ENCODE peak calls at places on chromosomes 5 and 9, in six cellular contexts. One of them, this sample, is unnamed.
A peak's percentile ranks its signal among the peaks of the same experiment; 100 is the strongest.

GRCh38 chr5:115369430-115370144 is 73.1 kb upstream of the CCDC112 start:
- DNase-seq in CD8-positive, alpha-beta T cell: no peak
- DNase-seq in mesothelial cell of epicardium: no peak
- DNase-seq in NB4: no peak
- DNase-seq in fibroblast of mammary gland: no peak
- DNase-seq in fibroblast of the aortic adventitia: no peak
- DNase-seq in this sample: no peak

GRCh38 chr5:54743997-54744788 is 226.6 kb downstream of the SNX18 start:
- DNase-seq in CD8-positive, alpha-beta T cell: peak; percentile 29
- DNase-seq in mesothelial cell of epicardium: no peak
- DNase-seq in NB4: peak; percentile 80
- DNase-seq in fibroblast of mammary gland: peak; percentile 96
- DNase-seq in fibroblast of the aortic adventitia: peak; percentile 97
- DNase-seq in this sample: no peak

GRCh38 chr9:69149321-69149807 is 24.7 kb upstream of the TJP2 start:
- DNase-seq in CD8-positive, alpha-beta T cell: no peak
- DNase-seq in mesothelial cell of epicardium: peak; percentile 36
- DNase-seq in NB4: no peak
- DNase-seq in fibroblast of mammary gland: peak; percentile 65
- DNase-seq in fibroblast of the aortic adventitia: peak; percentile 83
- DNase-seq in this sample: no peak

GRCh38 chr9:126663661-126664072 is 49.9 kb downstream of the LMX1B start:
- DNase-seq in CD8-positive, alpha-beta T cell: no peak
- DNase-seq in mesothelial cell of epicardium: no peak
- DNase-seq in NB4: no peak
- DNase-seq in fibroblast of mammary gland: no peak
- DNase-seq in fibroblast of the aortic adventitia: peak; percentile 10
- DNase-seq in this sample: no peak

GRCh38 chr9:136681945-136682699 is 5.1 kb downstream of the AGPAT2 start:
- DNase-seq in CD8-positive, alpha-beta T cell: no peak
- DNase-seq in mesothelial cell of epicardium: no peak
- DNase-seq in NB4: no peak
- DNase-seq in fibroblast of mammary gland: no peak
- DNase-seq in fibroblast of the aortic adventitia: no peak
- DNase-seq in this sample: no peak

GRCh38 chr9:4365055-4365454 is 65.2 kb upstream of the GLIS3 start:
- DNase-seq in CD8-positive, alpha-beta T cell: no peak
- DNase-seq in mesothelial cell of epicardium: no peak
- DNase-seq in NB4: no peak
- DNase-seq in fibroblast of mammary gland: no peak
- DNase-seq in fibroblast of the aortic adventitia: no peak
- DNase-seq in this sample: no peak

GRCh38 chr5:92627186-92627585 is 953.8 kb downstream of the NR2F1-AS1 start:
- DNase-seq in CD8-positive, alpha-beta T cell: no peak
- DNase-seq in mesothelial cell of epicardium: no peak
- DNase-seq in NB4: no peak
- DNase-seq in fibroblast of mammary gland: no peak
- DNase-seq in fibroblast of the aortic adventitia: no peak
- DNase-seq in this sample: no peak

GRCh38 chr9:87950765-87951488 is 23.4 kb downstream of the CDK20 start:
- DNase-seq in CD8-positive, alpha-beta T cell: no peak
- DNase-seq in mesothelial cell of epicardium: no peak
- DNase-seq in NB4: peak; percentile 54
- DNase-seq in fibroblast of mammary gland: peak; percentile 42
- DNase-seq in fibroblast of the aortic adventitia: peak; percentile 44
- DNase-seq in this sample: peak; percentile 35

GRCh38 chr5:170216262-170216864 is 16.4 kb upstream of the C5orf58 start:
- DNase-seq in CD8-positive, alpha-beta T cell: no peak
- DNase-seq in mesothelial cell of epicardium: no peak
- DNase-seq in NB4: peak; percentile 79
- DNase-seq in fibroblast of mammary gland: peak; percentile 71
- DNase-seq in fibroblast of the aortic adventitia: peak; percentile 64
- DNase-seq in this sample: peak; percentile 34

GRCh38 chr5:172178301-172179031 is 9.6 kb downstream of the STK10 start:
- DNase-seq in CD8-positive, alpha-beta T cell: no peak
- DNase-seq in mesothelial cell of epicardium: no peak
- DNase-seq in NB4: peak; percentile 50
- DNase-seq in fibroblast of mammary gland: no peak
- DNase-seq in fibroblast of the aortic adventitia: no peak
- DNase-seq in this sample: no peak

GRCh38 chr9:76136986-76137385 is 246.5 kb downstream of the PCSK5 start:
- DNase-seq in CD8-positive, alpha-beta T cell: no peak
- DNase-seq in mesothelial cell of epicardium: no peak
- DNase-seq in NB4: peak; percentile 25
- DNase-seq in fibroblast of mammary gland: peak; percentile 70
- DNase-seq in fibroblast of the aortic adventitia: peak; percentile 64
- DNase-seq in this sample: no peak

GRCh38 chr9:1495282-1495681 is 445.1 kb downstream of the DMRT2 start:
- DNase-seq in CD8-positive, alpha-beta T cell: no peak
- DNase-seq in mesothelial cell of epicardium: no peak
- DNase-seq in NB4: no peak
- DNase-seq in fibroblast of mammary gland: no peak
- DNase-seq in fibroblast of the aortic adventitia: no peak
- DNase-seq in this sample: no peak

GRCh38 chr9:95197692-95198271 is 119.7 kb downstream of the FANCC start:
- DNase-seq in CD8-positive, alpha-beta T cell: no peak
- DNase-seq in mesothelial cell of epicardium: no peak
- DNase-seq in NB4: no peak
- DNase-seq in fibroblast of mammary gland: peak; percentile 62
- DNase-seq in fibroblast of the aortic adventitia: peak; percentile 84
- DNase-seq in this sample: no peak

GRCh38 chr5:116669261-116670049 is 94.8 kb upstream of the SEMA6A start:
- DNase-seq in CD8-positive, alpha-beta T cell: no peak
- DNase-seq in mesothelial cell of epicardium: no peak
- DNase-seq in NB4: no peak
- DNase-seq in fibroblast of mammary gland: no peak
- DNase-seq in fibroblast of the aortic adventitia: no peak
- DNase-seq in this sample: no peak

GRCh38 chr5:148937239-148937638 is 110.8 kb downstream of the ADRB2 start:
- DNase-seq in CD8-positive, alpha-beta T cell: no peak
- DNase-seq in mesothelial cell of epicardium: no peak
- DNase-seq in NB4: no peak
- DNase-seq in fibroblast of mammary gland: no peak
- DNase-seq in fibroblast of the aortic adventitia: peak; percentile 42
- DNase-seq in this sample: no peak

GRCh38 chr9:109961579-109961978 is 181.6 kb downstream of the PALM2AKAP2 start:
- DNase-seq in CD8-positive, alpha-beta T cell: no peak
- DNase-seq in mesothelial cell of epicardium: no peak
- DNase-seq in NB4: no peak
- DNase-seq in fibroblast of mammary gland: no peak
- DNase-seq in fibroblast of the aortic adventitia: no peak
- DNase-seq in this sample: no peak

GRCh38 chr5:177306674-177307543 is 3.3 kb downstream of the PRELID1 start:
- DNase-seq in CD8-positive, alpha-beta T cell: no peak
- DNase-seq in mesothelial cell of epicardium: no peak
- DNase-seq in NB4: peak; percentile 97
- DNase-seq in fibroblast of mammary gland: peak; percentile 40
- DNase-seq in fibroblast of the aortic adventitia: no peak
- DNase-seq in this sample: no peak

GRCh38 chr5:77168884-77169254 is 41.6 kb upstream of the PDE8B start:
- DNase-seq in CD8-positive, alpha-beta T cell: no peak
- DNase-seq in mesothelial cell of epicardium: peak; percentile 53
- DNase-seq in NB4: no peak
- DNase-seq in fibroblast of mammary gland: no peak
- DNase-seq in fibroblast of the aortic adventitia: no peak
- DNase-seq in this sample: no peak

GRCh38 chr9:129401623-129402340 is 219.1 kb downstream of the C9orf50 start:
- DNase-seq in CD8-positive, alpha-beta T cell: no peak
- DNase-seq in mesothelial cell of epicardium: no peak
- DNase-seq in NB4: no peak
- DNase-seq in fibroblast of mammary gland: peak; percentile 28
- DNase-seq in fibroblast of the aortic adventitia: peak; percentile 58
- DNase-seq in this sample: peak; percentile 15

GRCh38 chr5:55308254-55308836 is 556 bp downstream of the MTREX start:
- DNase-seq in CD8-positive, alpha-beta T cell: no peak
- DNase-seq in mesothelial cell of epicardium: no peak
- DNase-seq in NB4: peak; percentile 44
- DNase-seq in fibroblast of mammary gland: peak; percentile 42
- DNase-seq in fibroblast of the aortic adventitia: peak; percentile 21
- DNase-seq in this sample: no peak

GRCh38 chr9:109699019-109699418 is 81.0 kb upstream of the PALM2AKAP2 start:
- DNase-seq in CD8-positive, alpha-beta T cell: no peak
- DNase-seq in mesothelial cell of epicardium: no peak
- DNase-seq in NB4: no peak
- DNase-seq in fibroblast of mammary gland: peak; percentile 12
- DNase-seq in fibroblast of the aortic adventitia: no peak
- DNase-seq in this sample: no peak

GRCh38 chr5:111043712-111044506 is 27.6 kb upstream of the TSLP start:
- DNase-seq in CD8-positive, alpha-beta T cell: no peak
- DNase-seq in mesothelial cell of epicardium: no peak
- DNase-seq in NB4: peak; percentile 31
- DNase-seq in fibroblast of mammary gland: peak; percentile 28
- DNase-seq in fibroblast of the aortic adventitia: peak; percentile 53
- DNase-seq in this sample: no peak

GRCh38 chr9:112130347-112130746 is 44.8 kb downstream of the SUSD1 start:
- DNase-seq in CD8-positive, alpha-beta T cell: no peak
- DNase-seq in mesothelial cell of epicardium: no peak
- DNase-seq in NB4: no peak
- DNase-seq in fibroblast of mammary gland: no peak
- DNase-seq in fibroblast of the aortic adventitia: no peak
- DNase-seq in this sample: no peak

GRCh38 chr5:45385321-45386058 is 310.7 kb downstream of the HCN1 start:
- DNase-seq in CD8-positive, alpha-beta T cell: no peak
- DNase-seq in mesothelial cell of epicardium: no peak
- DNase-seq in NB4: peak; percentile 43
- DNase-seq in fibroblast of mammary gland: peak; percentile 80
- DNase-seq in fibroblast of the aortic adventitia: peak; percentile 0
- DNase-seq in this sample: no peak

GRCh38 chr5:98734646-98735045 is 38.8 kb upstream of the RGMB start:
- DNase-seq in CD8-positive, alpha-beta T cell: no peak
- DNase-seq in mesothelial cell of epicardium: no peak
- DNase-seq in NB4: peak; percentile 3
- DNase-seq in fibroblast of mammary gland: no peak
- DNase-seq in fibroblast of the aortic adventitia: no peak
- DNase-seq in this sample: no peak

DNA sequence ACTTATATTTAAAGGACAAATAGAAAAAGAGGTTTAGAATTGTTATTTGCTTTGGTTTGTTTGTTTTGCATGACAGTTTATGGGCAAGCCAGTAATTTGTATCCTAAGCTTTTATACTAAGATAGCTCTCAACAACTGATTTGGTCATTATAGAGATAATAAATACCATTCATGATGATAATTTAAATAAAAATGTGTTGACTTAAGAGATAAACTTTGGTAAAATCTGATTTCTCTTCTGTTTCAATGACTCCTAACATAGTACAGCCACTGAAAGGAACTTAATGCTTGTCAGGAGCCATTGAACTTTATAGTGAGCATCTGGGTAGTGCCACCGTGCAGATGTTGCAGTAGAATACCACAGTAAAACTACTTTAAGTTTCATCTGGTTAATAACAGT is 160.7 kb upstream of the ACOT12 start:
- DNase-seq in CD8-positive, alpha-beta T cell: no peak
- DNase-seq in mesothelial cell of epicardium: no peak
- DNase-seq in NB4: no peak
- DNase-seq in fibroblast of mammary gland: no peak
- DNase-seq in fibroblast of the aortic adventitia: no peak
- DNase-seq in this sample: no peak
- TF ChIP-seq CTCF in CD8-positive, alpha-beta T cell: no peak
- TF ChIP-seq CTCF in mesothelial cell of epicardium: no peak
- TF ChIP-seq CTCF in NB4: no peak
- TF ChIP-seq CTCF in fibroblast of mammary gland: no peak
- TF ChIP-seq CTCF in fibroblast of the aortic adventitia: no peak
- TF ChIP-seq CTCF in this sample: no peak

DNA sequence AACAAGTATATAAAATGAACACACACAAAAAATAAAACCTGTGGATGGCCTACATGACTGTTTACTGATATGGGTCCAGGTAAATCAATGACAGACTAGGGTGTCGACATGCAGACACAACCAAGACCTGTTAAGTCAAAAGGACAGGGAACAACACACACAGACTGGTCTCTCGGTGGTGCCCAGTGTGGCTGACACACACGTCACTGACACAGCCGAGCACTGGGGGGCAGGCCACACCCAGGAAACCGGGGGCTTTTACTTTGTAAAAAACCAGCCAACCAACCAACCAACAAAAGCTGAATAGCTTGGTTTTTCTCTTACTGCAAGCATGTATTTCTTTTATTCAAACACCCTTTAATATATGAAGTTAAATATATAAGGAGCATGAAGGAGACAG is 5.0 kb downstream of the FAM163B start:
- DNase-seq in CD8-positive, alpha-beta T cell: peak; percentile 43
- DNase-seq in mesothelial cell of epicardium: no peak
- DNase-seq in NB4: peak; percentile 41
- DNase-seq in fibroblast of mammary gland: no peak
- DNase-seq in fibroblast of the aortic adventitia: no peak
- DNase-seq in this sample: no peak
- TF ChIP-seq CTCF in CD8-positive, alpha-beta T cell: peak; percentile 52
- TF ChIP-seq CTCF in mesothelial cell of epicardium: no peak
- TF ChIP-seq CTCF in NB4: no peak
- TF ChIP-seq CTCF in fibroblast of mammary gland: no peak
- TF ChIP-seq CTCF in fibroblast of the aortic adventitia: no peak
- TF ChIP-seq CTCF in this sample: no peak

DNA sequence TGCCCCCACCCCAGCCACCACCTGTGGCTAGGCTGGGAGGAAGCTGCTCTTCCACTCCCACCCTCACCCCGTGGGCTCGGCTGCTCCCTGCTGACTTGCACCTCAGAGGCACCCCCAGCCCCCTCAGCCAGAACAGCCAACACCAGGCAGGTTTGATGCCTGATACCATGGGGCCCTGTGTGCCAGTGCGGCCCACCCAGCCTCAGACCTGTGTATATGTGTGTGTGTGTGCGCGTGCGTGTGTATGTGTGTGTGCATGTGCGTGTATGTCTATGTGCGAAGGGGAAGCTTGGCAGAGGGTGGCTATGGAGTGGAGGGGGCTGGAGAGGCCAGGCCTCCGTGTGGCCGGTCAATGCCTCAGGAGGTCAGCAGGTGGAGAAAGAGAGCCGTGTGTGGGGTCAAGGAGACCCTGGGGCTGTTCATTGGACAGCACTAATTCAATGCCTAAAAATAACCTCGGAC is 16.6 kb upstream of the DAB2IP start:
- DNase-seq in CD8-positive, alpha-beta T cell: no peak
- DNase-seq in mesothelial cell of epicardium: no peak
- DNase-seq in NB4: peak; percentile 61
- DNase-seq in fibroblast of mammary gland: peak; percentile 20
- DNase-seq in fibroblast of the aortic adventitia: peak; percentile 33
- DNase-seq in this sample: peak; percentile 77
- TF ChIP-seq CTCF in CD8-positive, alpha-beta T cell: no peak
- TF ChIP-seq CTCF in mesothelial cell of epicardium: no peak
- TF ChIP-seq CTCF in NB4: peak; percentile 30
- TF ChIP-seq CTCF in fibroblast of mammary gland: peak; percentile 47
- TF ChIP-seq CTCF in fibroblast of the aortic adventitia: peak; percentile 65
- TF ChIP-seq CTCF in this sample: peak; percentile 43

DNA sequence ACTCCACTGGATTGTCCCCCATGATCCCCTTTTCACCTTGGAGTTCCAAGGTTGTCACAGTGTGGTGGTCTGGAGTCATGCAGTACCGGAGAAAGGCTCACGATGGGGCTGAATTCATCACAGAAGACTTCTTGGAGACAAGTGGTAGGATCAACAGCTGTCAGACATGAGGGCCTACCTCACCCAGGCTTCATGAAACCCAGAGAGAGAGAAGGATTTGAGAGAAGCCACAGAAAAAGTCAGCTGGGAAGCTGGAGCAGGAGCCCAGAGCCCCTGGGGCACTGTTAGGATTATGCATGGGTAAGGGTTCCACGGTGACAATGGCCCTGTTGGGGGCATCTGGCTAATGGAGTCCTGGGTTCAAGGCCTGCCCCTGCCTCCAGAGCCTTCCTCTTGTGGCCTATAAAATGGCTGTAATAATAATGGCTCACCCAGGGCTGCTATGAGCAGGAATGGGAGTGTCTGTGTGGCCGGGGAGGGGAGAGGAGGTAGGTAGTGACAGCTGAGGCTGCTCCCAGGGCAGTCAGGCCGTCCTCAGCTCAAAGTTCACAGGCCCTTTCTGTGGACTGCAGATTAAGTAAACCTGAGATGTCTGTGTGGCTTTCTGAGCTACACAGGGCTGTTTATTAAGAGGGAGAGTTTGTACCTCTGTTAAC is 910 bp downstream of the TRIM14 start:
- DNase-seq in CD8-positive, alpha-beta T cell: peak; percentile 32
- DNase-seq in mesothelial cell of epicardium: no peak
- DNase-seq in NB4: peak; percentile 83
- DNase-seq in fibroblast of mammary gland: peak; percentile 26
- DNase-seq in fibroblast of the aortic adventitia: no peak
- DNase-seq in this sample: no peak
- TF ChIP-seq CTCF in CD8-positive, alpha-beta T cell: peak; percentile 61
- TF ChIP-seq CTCF in mesothelial cell of epicardium: no peak
- TF ChIP-seq CTCF in NB4: peak; percentile 45
- TF ChIP-seq CTCF in fibroblast of mammary gland: peak; percentile 26
- TF ChIP-seq CTCF in fibroblast of the aortic adventitia: no peak
- TF ChIP-seq CTCF in this sample: no peak

This sample was measured in glutamatergic neuron.